ENCODE peak calls at places on chromosome 6, in four cellular contexts. One of them, this sample, is unnamed.

GRCh38 chr6:49205526-49205925 is 257.5 kb downstream of the MMUT start:
- DNase-seq in colonic mucosa: no peak
- DNase-seq in CD8-positive, alpha-beta T cell: no peak
- DNase-seq in AG04449: no peak
- DNase-seq in this sample: no peak

GRCh38 chr6:157774153-157775135 is 48.6 kb upstream of the SNX9 start:
- DNase-seq in colonic mucosa: no peak
- DNase-seq in CD8-positive, alpha-beta T cell: no peak
- DNase-seq in AG04449: no peak
- DNase-seq in this sample: peak

GRCh38 chr6:132598473-132598872 is 8.9 kb upstream of the TAAR5 start:
- DNase-seq in colonic mucosa: no peak
- DNase-seq in CD8-positive, alpha-beta T cell: no peak
- DNase-seq in AG04449: no peak
- DNase-seq in this sample: peak

GRCh38 chr6:168232046-168232445 is 87.5 kb downstream of the DACT2 start:
- DNase-seq in colonic mucosa: no peak
- DNase-seq in CD8-positive, alpha-beta T cell: no peak
- DNase-seq in AG04449: no peak
- DNase-seq in this sample: no peak

GRCh38 chr6:14017626-14018475 is 93.1 kb downstream of the RNF182 start:
- DNase-seq in colonic mucosa: no peak
- DNase-seq in CD8-positive, alpha-beta T cell: no peak
- DNase-seq in AG04449: no peak
- DNase-seq in this sample: no peak

GRCh38 chr6:160391419-160392116 is 43.4 kb downstream of the SLC22A3 start:
- DNase-seq in colonic mucosa: peak
- DNase-seq in CD8-positive, alpha-beta T cell: no peak
- DNase-seq in AG04449: no peak
- DNase-seq in this sample: peak

GRCh38 chr6:137777299-137778075 is 89.6 kb upstream of the TNFAIP3 start:
- DNase-seq in colonic mucosa: no peak
- DNase-seq in CD8-positive, alpha-beta T cell: no peak
- DNase-seq in AG04449: no peak
- DNase-seq in this sample: no peak

GRCh38 chr6:18725449-18725848 is 338.3 kb downstream of the RNF144B start:
- DNase-seq in colonic mucosa: no peak
- DNase-seq in CD8-positive, alpha-beta T cell: no peak
- DNase-seq in AG04449: no peak
- DNase-seq in this sample: no peak

GRCh38 chr6:12608874-12609273 is 107.7 kb upstream of the PHACTR1 start:
- DNase-seq in colonic mucosa: no peak
- DNase-seq in CD8-positive, alpha-beta T cell: no peak
- DNase-seq in AG04449: no peak
- DNase-seq in this sample: no peak

GRCh38 chr6:86943819-86944407 is 6.6 kb downstream of the HTR1E start:
- DNase-seq in colonic mucosa: no peak
- DNase-seq in CD8-positive, alpha-beta T cell: no peak
- DNase-seq in AG04449: no peak
- DNase-seq in this sample: no peak

GRCh38 chr6:116371384-116372209 is 850 bp downstream of the DSE start:
- DNase-seq in colonic mucosa: peak
- DNase-seq in CD8-positive, alpha-beta T cell: peak
- DNase-seq in AG04449: no peak
- DNase-seq in this sample: peak

GRCh38 chr6:122789862-122790739 is 1.0 kb downstream of the SMPDL3A start:
- DNase-seq in colonic mucosa: peak
- DNase-seq in CD8-positive, alpha-beta T cell: peak
- DNase-seq in AG04449: no peak
- DNase-seq in this sample: peak

GRCh38 chr6:107731422-107732319 is 92.4 kb downstream of the SCML4 start:
- DNase-seq in colonic mucosa: peak
- DNase-seq in CD8-positive, alpha-beta T cell: peak
- DNase-seq in AG04449: no peak
- DNase-seq in this sample: no peak

GRCh38 chr6:107728564-107728897 is 95.6 kb downstream of the SCML4 start:
- DNase-seq in colonic mucosa: no peak
- DNase-seq in CD8-positive, alpha-beta T cell: no peak
- DNase-seq in AG04449: no peak
- DNase-seq in this sample: no peak

GRCh38 chr6:107729098-107729497 is 95.0 kb downstream of the SCML4 start:
- DNase-seq in colonic mucosa: no peak
- DNase-seq in CD8-positive, alpha-beta T cell: no peak
- DNase-seq in AG04449: no peak
- DNase-seq in this sample: no peak

GRCh38 chr6:107730683-107731314 is 93.3 kb downstream of the SCML4 start:
- DNase-seq in colonic mucosa: no peak
- DNase-seq in CD8-positive, alpha-beta T cell: no peak
- DNase-seq in AG04449: no peak
- DNase-seq in this sample: no peak

DNA sequence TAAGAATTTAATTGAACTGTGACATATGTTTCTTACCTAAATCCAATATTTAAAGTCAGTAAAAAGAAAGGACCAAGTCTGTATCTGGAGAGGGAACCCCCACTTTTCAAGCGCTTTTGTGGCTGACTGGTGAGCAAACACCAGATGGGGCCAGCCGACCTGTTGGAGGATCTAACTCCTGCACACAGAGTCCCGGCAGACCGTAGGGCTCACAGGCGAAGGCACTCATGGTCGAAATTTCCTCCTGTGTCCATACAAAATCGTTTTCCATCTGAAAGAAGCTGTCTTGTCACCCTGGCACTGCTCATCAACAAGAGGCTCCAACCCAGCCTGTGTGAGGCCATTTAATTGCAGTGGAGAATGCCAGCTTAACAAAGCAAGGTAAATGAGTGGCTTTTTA is 94.0 kb downstream of the SCML4 start:
- DNase-seq in colonic mucosa: no peak
- DNase-seq in CD8-positive, alpha-beta T cell: peak
- DNase-seq in AG04449: no peak
- DNase-seq in this sample: no peak
- TF ChIP-seq CTCF in colonic mucosa: no peak
- TF ChIP-seq CTCF in CD8-positive, alpha-beta T cell: peak
- TF ChIP-seq CTCF in AG04449: no peak
- TF ChIP-seq CTCF in this sample: no peak

GRCh38 chr6:30820196-30820595 is 64.1 kb upstream of the DDR1 start:
- DNase-seq in colonic mucosa: peak
- DNase-seq in CD8-positive, alpha-beta T cell: no peak
- DNase-seq in AG04449: no peak
- DNase-seq in this sample: peak
- TF ChIP-seq CTCF in colonic mucosa: no peak
- TF ChIP-seq CTCF in CD8-positive, alpha-beta T cell: no peak
- TF ChIP-seq CTCF in AG04449: no peak
- TF ChIP-seq CTCF in this sample: peak

GRCh38 chr6:91926361-91926760 is 1339.5 kb upstream of the MAP3K7 start:
- DNase-seq in colonic mucosa: no peak
- DNase-seq in CD8-positive, alpha-beta T cell: no peak
- DNase-seq in AG04449: no peak
- DNase-seq in this sample: no peak
- TF ChIP-seq CTCF in colonic mucosa: no peak
- TF ChIP-seq CTCF in CD8-positive, alpha-beta T cell: no peak
- TF ChIP-seq CTCF in AG04449: no peak
- TF ChIP-seq CTCF in this sample: no peak

GRCh38 chr6:135182120-135182992 is 1.2 kb downstream of the MYB start:
- DNase-seq in colonic mucosa: peak
- DNase-seq in CD8-positive, alpha-beta T cell: peak
- DNase-seq in AG04449: no peak
- DNase-seq in this sample: peak

GRCh38 chr6:135179920-135180457 is 1.1 kb upstream of the MYB start:
- DNase-seq in colonic mucosa: no peak
- DNase-seq in CD8-positive, alpha-beta T cell: no peak
- DNase-seq in AG04449: no peak
- DNase-seq in this sample: no peak

GRCh38 chr6:135181333-135182119 is 418 bp downstream of the MYB start:
- DNase-seq in colonic mucosa: peak
- DNase-seq in CD8-positive, alpha-beta T cell: peak
- DNase-seq in AG04449: no peak
- DNase-seq in this sample: no peak

GRCh38 chr6:135182993-135183531 is 2.0 kb downstream of the MYB start:
- DNase-seq in colonic mucosa: peak
- DNase-seq in CD8-positive, alpha-beta T cell: peak
- DNase-seq in AG04449: no peak
- DNase-seq in this sample: peak

GRCh38 chr6:135180458-135181332 is at the start of gene MYB:
- DNase-seq in colonic mucosa: peak
- DNase-seq in CD8-positive, alpha-beta T cell: peak
- DNase-seq in AG04449: no peak
- DNase-seq in this sample: peak
- TF ChIP-seq CTCF in colonic mucosa: no peak
- TF ChIP-seq CTCF in CD8-positive, alpha-beta T cell: no peak
- TF ChIP-seq CTCF in AG04449: no peak
- TF ChIP-seq CTCF in this sample: no peak